ENCODE peak calls at places on chromosomes 1 and 21, in nine cellular contexts. N, G, V, L, U, D, W, I and K are unnamed samples.

GRCh38 chr1:168550971-168551370 is 7.2 kb upstream of the XCL2 start:
- DNase-seq in N (no peak), G (no peak), V (no peak), L (no peak), U (no peak), D (no peak), W (no peak), I (no peak), K (no peak)

GRCh38 chr21:43657355-43658093 is 1.8 kb downstream of the HSF2BP start:
- DNase-seq in N (no peak), G (no peak), V (no peak), L (no peak), U (no peak), D (peak), W (no peak), I (no peak), K (no peak)

GRCh38 chr1:156524481-156524869 is 23.9 kb upstream of the MEF2D start:
- DNase-seq in N (no peak), G (no peak), V (no peak), L (no peak), U (no peak), D (peak), W (no peak), I (no peak), K (no peak)

GRCh38 chr1:184270556-184270955 is 116.3 kb upstream of the C1orf21 start:
- DNase-seq in N (no peak), G (no peak), V (no peak), L (no peak), U (no peak), D (no peak), W (no peak), I (no peak), K (no peak)

GRCh38 chr21:45109831-45110492 is 35.6 kb downstream of the ADARB1 start:
- DNase-seq in N (no peak), G (no peak), V (no peak), L (no peak), U (no peak), D (peak), W (no peak), I (no peak), K (no peak)

GRCh38 chr1:110786802-110787327 is 86.1 kb upstream of the CD53 start:
- DNase-seq in N (no peak), G (no peak), V (no peak), L (no peak), U (no peak), D (no peak), W (no peak), I (no peak), K (no peak)

GRCh38 chr1:36821386-36821785 is 212.9 kb downstream of the GRIK3 start:
- DNase-seq in N (no peak), G (no peak), V (no peak), L (no peak), U (no peak), D (no peak), W (no peak), I (no peak), K (no peak)

GRCh38 chr1:110436635-110437034 is 14.3 kb upstream of the PROK1 start:
- DNase-seq in N (no peak), G (no peak), V (no peak), L (no peak), U (no peak), D (no peak), W (no peak), I (no peak), K (no peak)

GRCh38 chr1:118960026-118960561 is 28.0 kb downstream of the TBX15 start:
- DNase-seq in N (no peak), G (no peak), V (no peak), L (no peak), U (no peak), D (no peak), W (no peak), I (no peak), K (no peak)

GRCh38 chr1:24311731-24312130 is 7.4 kb upstream of the GRHL3 start:
- DNase-seq in N (no peak), G (no peak), V (no peak), L (no peak), U (no peak), D (no peak), W (no peak), I (no peak), K (no peak)

GRCh38 chr1:109979489-109980091 is 5.0 kb upstream of the AHCYL1 start:
- DNase-seq in N (no peak), G (peak), V (no peak), L (peak), U (no peak), D (no peak), W (peak), I (peak), K (no peak)

GRCh38 chr1:235169986-235170385 is 8.9 kb upstream of the RBM34 start:
- DNase-seq in N (no peak), G (no peak), V (no peak), L (no peak), U (no peak), D (no peak), W (no peak), I (peak), K (no peak)

GRCh38 chr1:41526956-41527561 is 42.6 kb upstream of the EDN2 start:
- DNase-seq in N (no peak), G (no peak), V (no peak), L (no peak), U (no peak), D (no peak), W (no peak), I (no peak), K (no peak)

GRCh38 chr1:44719318-44719717 is 11.7 kb downstream of the RNU5D-1 start:
- DNase-seq in N (no peak), G (no peak), V (no peak), L (no peak), U (no peak), D (no peak), W (no peak), I (no peak), K (no peak)

GRCh38 chr1:223444411-223444810 is 51.2 kb downstream of the CCDC185 start:
- DNase-seq in N (no peak), G (no peak), V (no peak), L (no peak), U (no peak), D (no peak), W (no peak), I (no peak), K (no peak)

GRCh38 chr1:105591681-105592080 is 1464.8 kb upstream of the PRMT6 start:
- DNase-seq in N (no peak), G (no peak), V (no peak), L (no peak), U (no peak), D (no peak), W (no peak), I (no peak), K (no peak)

GRCh38 chr1:42439940-42440339 is 15.9 kb downstream of the ZMYND12 start:
- DNase-seq in N (peak), G (peak), V (no peak), L (peak), U (no peak), D (no peak), W (no peak), I (peak), K (no peak)

GRCh38 chr21:35562876-35563275 is 497.4 kb downstream of the SETD4 start:
- DNase-seq in N (no peak), G (no peak), V (no peak), L (peak), U (no peak), D (no peak), W (no peak), I (no peak), K (no peak)

GRCh38 chr1:150185481-150185880 is 35.8 kb downstream of the PLEKHO1 start:
- DNase-seq in N (no peak), G (no peak), V (no peak), L (no peak), U (no peak), D (no peak), W (no peak), I (no peak), K (no peak)

GRCh38 chr21:45403825-45404725 is 890 bp upstream of the COL18A1 start:
- DNase-seq in N (no peak), G (peak), V (peak), L (peak), U (no peak), D (no peak), W (peak), I (no peak), K (peak)

GRCh38 chr1:70779571-70779970 is 268.0 kb downstream of the PTGER3 start:
- DNase-seq in N (no peak), G (peak), V (no peak), L (peak), U (no peak), D (no peak), W (no peak), I (no peak), K (no peak)

GRCh38 chr1:157399343-157399983 is 152.9 kb downstream of the FCRL5 start:
- DNase-seq in N (no peak), G (no peak), V (no peak), L (no peak), U (no peak), D (no peak), W (no peak), I (no peak), K (no peak)

GRCh38 chr1:245155186-245156040 is 628 bp downstream of the KIF26B start:
- DNase-seq in N (no peak), G (peak), V (no peak), L (no peak), U (no peak), D (peak), W (no peak), I (no peak), K (no peak)

GRCh38 chr1:208238710-208239517 is 5.3 kb downstream of the PLXNA2 start:
- DNase-seq in N (no peak), G (peak), V (no peak), L (peak), U (peak), D (peak), W (no peak), I (no peak), K (peak)

GRCh38 chr1:199861020-199861795 is 166.3 kb upstream of the NR5A2 start:
- DNase-seq in N (no peak), G (no peak), V (no peak), L (no peak), U (no peak), D (no peak), W (no peak), I (no peak), K (no peak)

GRCh38 chr1:184881941-184882648 is 92.2 kb downstream of the NIBAN1 start:
- DNase-seq in N (no peak), G (no peak), V (no peak), L (peak), U (no peak), D (peak), W (no peak), I (no peak), K (no peak)

GRCh38 chr21:44593598-44594405 is 1.5 kb upstream of the KRTAP10-6 start:
- DNase-seq in N (no peak), G (no peak), V (no peak), L (no peak), U (no peak), D (no peak), W (no peak), I (peak), K (no peak)

GRCh38 chr1:155012052-155012546 is 9.5 kb downstream of the ZBTB7B start:
- DNase-seq in N (no peak), G (no peak), V (peak), L (peak), U (no peak), D (no peak), W (peak), I (no peak), K (peak)

GRCh38 chr1:48979940-48980339 is 203.2 kb upstream of the BEND5 start:
- DNase-seq in N (no peak), G (no peak), V (no peak), L (no peak), U (no peak), D (no peak), W (no peak), I (no peak), K (no peak)

GRCh38 chr1:94105501-94105952 is 15.4 kb downstream of the ABCA4 start:
- DNase-seq in N (no peak), G (no peak), V (no peak), L (no peak), U (no peak), D (no peak), W (no peak), I (peak), K (no peak)

GRCh38 chr1:111503585-111504060 is at the start of the genes ADORA3 and TMIGD3:
- DNase-seq in N (no peak), G (no peak), V (no peak), L (no peak), U (no peak), D (no peak), W (peak), I (no peak), K (no peak)

GRCh38 chr1:180256353-180257027 is 26.4 kb downstream of the LHX4 start:
- DNase-seq in N (no peak), G (no peak), V (no peak), L (no peak), U (no peak), D (no peak), W (no peak), I (no peak), K (no peak)

GRCh38 chr1:37449936-37450335 is 24.4 kb upstream of the ZC3H12A start:
- DNase-seq in N (no peak), G (no peak), V (no peak), L (no peak), U (no peak), D (peak), W (no peak), I (no peak), K (peak)

GRCh38 chr1:93601686-93602085 is 80.0 kb downstream of the BCAR3 start:
- DNase-seq in N (no peak), G (no peak), V (no peak), L (no peak), U (no peak), D (no peak), W (no peak), I (no peak), K (no peak)

GRCh38 chr1:221604948-221605347 is 136.9 kb downstream of the DUSP10 start:
- DNase-seq in N (no peak), G (no peak), V (no peak), L (peak), U (no peak), D (no peak), W (no peak), I (no peak), K (no peak)

DNA sequence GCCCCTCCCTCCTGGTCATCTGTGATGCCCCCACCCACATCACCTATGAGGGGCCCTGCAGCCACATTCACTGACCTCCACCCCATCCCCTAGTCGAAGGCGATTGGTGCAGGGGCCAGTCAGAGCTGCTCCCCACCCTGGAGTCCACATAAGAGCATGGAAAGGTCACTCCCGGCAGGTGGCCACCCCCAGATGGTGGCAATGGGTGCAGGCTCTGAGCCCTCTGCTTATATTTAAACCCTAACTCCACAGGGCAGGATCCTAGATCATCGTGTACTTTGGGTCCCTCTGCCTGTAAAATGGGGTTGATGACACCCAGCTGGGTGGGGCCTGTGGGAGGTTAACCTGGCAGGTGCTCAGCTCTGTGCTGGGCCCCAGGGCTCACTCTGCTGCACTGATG is 186.8 kb upstream of the C1orf174 start:
- DNase-seq in N (no peak), G (no peak), V (no peak), L (no peak), U (peak), D (no peak), W (no peak), I (no peak), K (no peak)
- TF ChIP-seq CTCF in N (no peak), G (no peak), V (no peak), L (no peak), U (no peak), D (no peak), W (no peak), I (no peak), K (no peak)

DNA sequence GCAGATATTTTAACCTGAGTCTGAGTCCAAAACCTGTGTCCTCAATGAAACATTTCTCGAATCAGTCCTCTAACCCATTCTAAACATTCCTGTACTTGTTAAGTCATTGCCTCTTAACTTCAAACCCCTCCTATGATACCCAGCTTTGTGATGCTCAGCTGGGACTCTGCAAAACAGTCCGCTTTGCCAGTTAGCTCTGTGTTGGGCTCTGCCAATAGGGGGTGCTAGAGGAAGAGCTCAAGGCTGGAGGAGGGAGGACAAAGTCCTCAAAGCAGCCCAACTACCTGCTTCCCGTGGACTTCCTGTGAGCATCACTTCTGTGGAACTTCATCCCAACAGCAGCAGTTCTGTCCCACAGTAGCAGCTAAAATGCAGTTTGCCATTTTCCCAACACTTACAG is 38.1 kb upstream of the SYT14 start:
- DNase-seq in N (no peak), G (no peak), V (no peak), L (no peak), U (no peak), D (peak), W (no peak), I (no peak), K (no peak)
- TF ChIP-seq CTCF in N (peak), G (peak), V (no peak), L (peak), U (no peak), D (peak), W (no peak), I (peak), K (no peak)

GRCh38 chr1:106793686-106794085 is 262.8 kb upstream of the PRMT6 start:
- DNase-seq in N (no peak), G (no peak), V (no peak), L (no peak), U (no peak), D (no peak), W (no peak), I (no peak), K (no peak)

GRCh38 chr1:106798991-106799390 is 257.5 kb upstream of the PRMT6 start:
- DNase-seq in N (no peak), G (peak), V (no peak), L (peak), U (no peak), D (no peak), W (no peak), I (no peak), K (no peak)
- TF ChIP-seq CTCF in N (no peak), G (no peak), V (no peak), L (peak), U (no peak), D (no peak), W (no peak), I (no peak), K (no peak)

GRCh38 chr1:113021430-113022085 is 51.4 kb upstream of the LRIG2 start:
- DNase-seq in N (no peak), G (peak), V (no peak), L (peak), U (no peak), D (no peak), W (no peak), I (peak), K (no peak)
- TF ChIP-seq CTCF in N (peak), G (no peak), V (no peak), L (no peak), U (no peak), D (no peak), W (no peak), I (peak), K (no peak)